ENCODE peak calls at places on chromosomes 11 and 22, in six cellular contexts. One of them, this sample, is unnamed.

GRCh38 chr11:71203681-71204080 is 48.7 kb downstream of the SHANK2 start:
- DNase-seq in mesenchymal stem cell: no peak
- DNase-seq in kidney epithelial cell: no peak
- DNase-seq in RWPE1: no peak
- DNase-seq in NCI-H748 treated with DMSO at 0.1 percent for 48 hours: no peak
- DNase-seq in stimulated activated CD4-positive, alpha-beta T cell treated with anti-CD3 and anti-CD28 coated beads, Interleukin-15, amount 100 ng/mL, for 48 hours: no peak
- DNase-seq in this sample: no peak

GRCh38 chr11:133160754-133161153 is 371.5 kb downstream of the OPCML start:
- DNase-seq in stimulated activated CD4-positive, alpha-beta T cell treated with anti-CD3 and anti-CD28 coated beads, Interleukin-15, amount 100 ng/mL, for 48 hours: no peak
- DNase-seq in NCI-H748 treated with DMSO at 0.1 percent for 48 hours: no peak
- DNase-seq in RWPE1: no peak
- DNase-seq in kidney epithelial cell: no peak
- DNase-seq in mesenchymal stem cell: no peak
- DNase-seq in this sample: no peak

GRCh38 chr11:7600205-7600775 is 73.0 kb downstream of the CYB5R2 start:
- DNase-seq in kidney epithelial cell: peak
- DNase-seq in mesenchymal stem cell: peak
- DNase-seq in NCI-H748 treated with DMSO at 0.1 percent for 48 hours: no peak
- DNase-seq in RWPE1: peak
- DNase-seq in stimulated activated CD4-positive, alpha-beta T cell treated with anti-CD3 and anti-CD28 coated beads, Interleukin-15, amount 100 ng/mL, for 48 hours: no peak
- DNase-seq in this sample: peak

GRCh38 chr11:72569966-72570892 is 104.0 kb downstream of the PDE2A start:
- DNase-seq in stimulated activated CD4-positive, alpha-beta T cell treated with anti-CD3 and anti-CD28 coated beads, Interleukin-15, amount 100 ng/mL, for 48 hours: no peak
- DNase-seq in mesenchymal stem cell: peak
- DNase-seq in kidney epithelial cell: peak
- DNase-seq in RWPE1: peak
- DNase-seq in NCI-H748 treated with DMSO at 0.1 percent for 48 hours: no peak
- DNase-seq in this sample: peak

GRCh38 chr11:11022126-11022730 is 164.4 kb upstream of the ZBED5 start:
- DNase-seq in RWPE1: peak
- DNase-seq in mesenchymal stem cell: no peak
- DNase-seq in stimulated activated CD4-positive, alpha-beta T cell treated with anti-CD3 and anti-CD28 coated beads, Interleukin-15, amount 100 ng/mL, for 48 hours: no peak
- DNase-seq in NCI-H748 treated with DMSO at 0.1 percent for 48 hours: peak
- DNase-seq in kidney epithelial cell: no peak
- DNase-seq in this sample: peak

GRCh38 chr11:125025968-125026367 is 37.1 kb upstream of the SLC37A2 start:
- DNase-seq in stimulated activated CD4-positive, alpha-beta T cell treated with anti-CD3 and anti-CD28 coated beads, Interleukin-15, amount 100 ng/mL, for 48 hours: no peak
- DNase-seq in RWPE1: no peak
- DNase-seq in mesenchymal stem cell: no peak
- DNase-seq in NCI-H748 treated with DMSO at 0.1 percent for 48 hours: no peak
- DNase-seq in kidney epithelial cell: no peak
- DNase-seq in this sample: no peak

GRCh38 chr22:47164514-47165337 is 402.3 kb downstream of the TBC1D22A start:
- DNase-seq in mesenchymal stem cell: no peak
- DNase-seq in NCI-H748 treated with DMSO at 0.1 percent for 48 hours: no peak
- DNase-seq in kidney epithelial cell: no peak
- DNase-seq in stimulated activated CD4-positive, alpha-beta T cell treated with anti-CD3 and anti-CD28 coated beads, Interleukin-15, amount 100 ng/mL, for 48 hours: no peak
- DNase-seq in RWPE1: no peak
- DNase-seq in this sample: no peak

GRCh38 chr22:34622602-34623001 is 443.4 kb upstream of the ISX start:
- DNase-seq in NCI-H748 treated with DMSO at 0.1 percent for 48 hours: no peak
- DNase-seq in kidney epithelial cell: no peak
- DNase-seq in mesenchymal stem cell: no peak
- DNase-seq in stimulated activated CD4-positive, alpha-beta T cell treated with anti-CD3 and anti-CD28 coated beads, Interleukin-15, amount 100 ng/mL, for 48 hours: no peak
- DNase-seq in RWPE1: no peak
- DNase-seq in this sample: no peak

GRCh38 chr22:31852691-31853370 is 91.5 kb upstream of the YWHAH start:
- DNase-seq in kidney epithelial cell: no peak
- DNase-seq in stimulated activated CD4-positive, alpha-beta T cell treated with anti-CD3 and anti-CD28 coated beads, Interleukin-15, amount 100 ng/mL, for 48 hours: no peak
- DNase-seq in mesenchymal stem cell: no peak
- DNase-seq in NCI-H748 treated with DMSO at 0.1 percent for 48 hours: no peak
- DNase-seq in RWPE1: no peak
- DNase-seq in this sample: no peak

GRCh38 chr11:79152511-79152910 is 288.3 kb downstream of the TENM4 start:
- DNase-seq in mesenchymal stem cell: no peak
- DNase-seq in NCI-H748 treated with DMSO at 0.1 percent for 48 hours: no peak
- DNase-seq in RWPE1: no peak
- DNase-seq in stimulated activated CD4-positive, alpha-beta T cell treated with anti-CD3 and anti-CD28 coated beads, Interleukin-15, amount 100 ng/mL, for 48 hours: no peak
- DNase-seq in kidney epithelial cell: no peak
- DNase-seq in this sample: no peak

GRCh38 chr11:100105605-100106358 is 581.3 kb upstream of the ARHGAP42 start:
- DNase-seq in mesenchymal stem cell: no peak
- DNase-seq in stimulated activated CD4-positive, alpha-beta T cell treated with anti-CD3 and anti-CD28 coated beads, Interleukin-15, amount 100 ng/mL, for 48 hours: no peak
- DNase-seq in RWPE1: no peak
- DNase-seq in NCI-H748 treated with DMSO at 0.1 percent for 48 hours: peak
- DNase-seq in kidney epithelial cell: no peak
- DNase-seq in this sample: no peak

GRCh38 chr11:113168358-113168757 is 146.0 kb upstream of the TTC12 start:
- DNase-seq in RWPE1: no peak
- DNase-seq in mesenchymal stem cell: no peak
- DNase-seq in stimulated activated CD4-positive, alpha-beta T cell treated with anti-CD3 and anti-CD28 coated beads, Interleukin-15, amount 100 ng/mL, for 48 hours: no peak
- DNase-seq in kidney epithelial cell: no peak
- DNase-seq in NCI-H748 treated with DMSO at 0.1 percent for 48 hours: peak
- DNase-seq in this sample: no peak

This sample was measured in bronchial epithelial cell.